ENCODE peak calls at places on chromosome 2, in eight cellular contexts. One of them, this sample, is unnamed.

GRCh38 chr2:241882090-241882625 is 12.6 kb downstream of the RTP5 start:
- DNase-seq in choroid plexus epithelial cell: peak
- DNase-seq in OCI-LY7: peak
- DNase-seq in activated CD8-positive, alpha-beta T cell treated with anti-CD3 and anti-CD28 coated beads for 36 hours: peak
- DNase-seq in endothelial cell: no peak
- DNase-seq in SK-N-SH: peak
- DNase-seq in cardiac muscle cell: no peak
- DNase-seq in retinal pigment epithelial cell: no peak
- DNase-seq in this sample: peak

GRCh38 chr2:186518945-186519344 is 32.9 kb downstream of the ZC3H15 start:
- DNase-seq in activated CD8-positive, alpha-beta T cell treated with anti-CD3 and anti-CD28 coated beads for 36 hours: no peak
- DNase-seq in cardiac muscle cell: no peak
- DNase-seq in retinal pigment epithelial cell: peak
- DNase-seq in endothelial cell: no peak
- DNase-seq in OCI-LY7: no peak
- DNase-seq in choroid plexus epithelial cell: peak
- DNase-seq in SK-N-SH: no peak
- DNase-seq in this sample: no peak

GRCh38 chr2:84970266-84970955 is 550 bp upstream of the KCMF1 start:
- DNase-seq in choroid plexus epithelial cell: peak
- DNase-seq in retinal pigment epithelial cell: no peak
- DNase-seq in OCI-LY7: peak
- DNase-seq in cardiac muscle cell: peak
- DNase-seq in endothelial cell: peak
- DNase-seq in activated CD8-positive, alpha-beta T cell treated with anti-CD3 and anti-CD28 coated beads for 36 hours: peak
- DNase-seq in SK-N-SH: peak
- DNase-seq in this sample: peak

GRCh38 chr2:186761814-186762213 is 68.0 kb downstream of the FAM171B start:
- DNase-seq in cardiac muscle cell: no peak
- DNase-seq in SK-N-SH: no peak
- DNase-seq in endothelial cell: no peak
- DNase-seq in choroid plexus epithelial cell: no peak
- DNase-seq in OCI-LY7: no peak
- DNase-seq in retinal pigment epithelial cell: no peak
- DNase-seq in activated CD8-positive, alpha-beta T cell treated with anti-CD3 and anti-CD28 coated beads for 36 hours: no peak
- DNase-seq in this sample: no peak

GRCh38 chr2:98565941-98566340 is 42.4 kb downstream of the COA5 start:
- DNase-seq in retinal pigment epithelial cell: no peak
- DNase-seq in SK-N-SH: no peak
- DNase-seq in OCI-LY7: no peak
- DNase-seq in choroid plexus epithelial cell: no peak
- DNase-seq in activated CD8-positive, alpha-beta T cell treated with anti-CD3 and anti-CD28 coated beads for 36 hours: no peak
- DNase-seq in cardiac muscle cell: no peak
- DNase-seq in endothelial cell: no peak
- DNase-seq in this sample: no peak

GRCh38 chr2:71646028-71646427 is 192.7 kb downstream of the DYSF start:
- DNase-seq in SK-N-SH: no peak
- DNase-seq in cardiac muscle cell: no peak
- DNase-seq in OCI-LY7: no peak
- DNase-seq in choroid plexus epithelial cell: peak
- DNase-seq in retinal pigment epithelial cell: no peak
- DNase-seq in endothelial cell: no peak
- DNase-seq in activated CD8-positive, alpha-beta T cell treated with anti-CD3 and anti-CD28 coated beads for 36 hours: no peak
- DNase-seq in this sample: no peak

GRCh38 chr2:180358458-180358857 is 351.4 kb upstream of the CWC22 start:
- DNase-seq in retinal pigment epithelial cell: no peak
- DNase-seq in SK-N-SH: no peak
- DNase-seq in endothelial cell: no peak
- DNase-seq in activated CD8-positive, alpha-beta T cell treated with anti-CD3 and anti-CD28 coated beads for 36 hours: no peak
- DNase-seq in choroid plexus epithelial cell: no peak
- DNase-seq in OCI-LY7: no peak
- DNase-seq in cardiac muscle cell: no peak
- DNase-seq in this sample: no peak

GRCh38 chr2:179218848-179219594 is 45.6 kb downstream of the SESTD1 start:
- DNase-seq in cardiac muscle cell: peak
- DNase-seq in OCI-LY7: peak
- DNase-seq in activated CD8-positive, alpha-beta T cell treated with anti-CD3 and anti-CD28 coated beads for 36 hours: peak
- DNase-seq in SK-N-SH: peak
- DNase-seq in retinal pigment epithelial cell: peak
- DNase-seq in choroid plexus epithelial cell: peak
- DNase-seq in endothelial cell: peak
- DNase-seq in this sample: peak

GRCh38 chr2:149860276-149860921 is 272.8 kb upstream of the MMADHC start:
- DNase-seq in retinal pigment epithelial cell: peak
- DNase-seq in cardiac muscle cell: no peak
- DNase-seq in endothelial cell: no peak
- DNase-seq in OCI-LY7: no peak
- DNase-seq in choroid plexus epithelial cell: peak
- DNase-seq in SK-N-SH: no peak
- DNase-seq in activated CD8-positive, alpha-beta T cell treated with anti-CD3 and anti-CD28 coated beads for 36 hours: no peak
- DNase-seq in this sample: no peak

GRCh38 chr2:24675338-24675737 is 117.9 kb downstream of the PTRHD1 start:
- DNase-seq in endothelial cell: no peak
- DNase-seq in SK-N-SH: no peak
- DNase-seq in OCI-LY7: no peak
- DNase-seq in cardiac muscle cell: no peak
- DNase-seq in retinal pigment epithelial cell: no peak
- DNase-seq in choroid plexus epithelial cell: no peak
- DNase-seq in activated CD8-positive, alpha-beta T cell treated with anti-CD3 and anti-CD28 coated beads for 36 hours: no peak
- DNase-seq in this sample: no peak

GRCh38 chr2:100046961-100047950 is 95.1 kb downstream of the AFF3 start:
- DNase-seq in OCI-LY7: no peak
- DNase-seq in cardiac muscle cell: no peak
- DNase-seq in retinal pigment epithelial cell: no peak
- DNase-seq in endothelial cell: no peak
- DNase-seq in choroid plexus epithelial cell: no peak
- DNase-seq in SK-N-SH: no peak
- DNase-seq in activated CD8-positive, alpha-beta T cell treated with anti-CD3 and anti-CD28 coated beads for 36 hours: no peak
- DNase-seq in this sample: no peak

GRCh38 chr2:205763708-205764501 is 81.6 kb downstream of the NRP2 start:
- DNase-seq in OCI-LY7: no peak
- DNase-seq in retinal pigment epithelial cell: peak
- DNase-seq in endothelial cell: peak
- DNase-seq in choroid plexus epithelial cell: peak
- DNase-seq in activated CD8-positive, alpha-beta T cell treated with anti-CD3 and anti-CD28 coated beads for 36 hours: peak
- DNase-seq in SK-N-SH: peak
- DNase-seq in cardiac muscle cell: peak
- DNase-seq in this sample: no peak
- TF ChIP-seq CTCF in OCI-LY7: peak
- TF ChIP-seq CTCF in retinal pigment epithelial cell: peak
- TF ChIP-seq CTCF in endothelial cell: peak
- TF ChIP-seq CTCF in choroid plexus epithelial cell: peak
- TF ChIP-seq CTCF in activated CD8-positive, alpha-beta T cell treated with anti-CD3 and anti-CD28 coated beads for 36 hours: peak
- TF ChIP-seq CTCF in SK-N-SH: no peak
- TF ChIP-seq CTCF in cardiac muscle cell: peak
- TF ChIP-seq CTCF in this sample: peak

GRCh38 chr2:16381511-16381910 is 284.1 kb downstream of the CYRIA start:
- DNase-seq in endothelial cell: no peak
- DNase-seq in cardiac muscle cell: no peak
- DNase-seq in OCI-LY7: no peak
- DNase-seq in retinal pigment epithelial cell: no peak
- DNase-seq in SK-N-SH: no peak
- DNase-seq in choroid plexus epithelial cell: no peak
- DNase-seq in activated CD8-positive, alpha-beta T cell treated with anti-CD3 and anti-CD28 coated beads for 36 hours: no peak
- DNase-seq in this sample: no peak
- TF ChIP-seq CTCF in endothelial cell: no peak
- TF ChIP-seq CTCF in cardiac muscle cell: no peak
- TF ChIP-seq CTCF in OCI-LY7: no peak
- TF ChIP-seq CTCF in retinal pigment epithelial cell: no peak
- TF ChIP-seq CTCF in SK-N-SH: no peak
- TF ChIP-seq CTCF in choroid plexus epithelial cell: no peak
- TF ChIP-seq CTCF in activated CD8-positive, alpha-beta T cell treated with anti-CD3 and anti-CD28 coated beads for 36 hours: no peak
- TF ChIP-seq CTCF in this sample: no peak

DNA sequence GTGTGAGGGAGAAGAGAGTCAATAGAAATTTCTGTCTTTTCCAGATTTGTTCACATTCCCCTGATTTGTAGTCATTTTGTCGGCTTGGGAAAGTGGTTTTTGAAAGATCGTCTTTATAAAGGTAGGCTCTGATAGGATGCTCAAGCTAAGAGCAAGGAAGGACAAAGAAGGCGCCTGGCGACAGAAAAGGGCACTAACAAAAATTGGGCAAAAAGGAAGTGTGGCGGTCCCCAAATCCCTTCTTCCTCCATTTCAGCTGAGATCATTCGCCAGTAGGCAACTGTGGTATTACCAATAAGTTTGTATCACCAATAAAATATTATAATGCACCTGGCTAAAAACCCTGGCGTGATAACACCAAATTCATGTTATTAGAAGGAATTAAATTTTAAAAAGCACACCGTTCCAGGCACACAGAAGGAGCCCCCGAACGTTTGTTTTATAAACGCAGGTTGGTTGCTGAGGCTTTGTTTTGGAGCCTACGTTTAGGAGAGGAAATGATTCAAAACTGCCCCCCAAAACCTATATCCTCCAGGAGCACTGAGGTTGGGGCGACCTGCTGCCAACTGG is 756 bp upstream of the PTPN4 start:
- DNase-seq in endothelial cell: no peak
- DNase-seq in activated CD8-positive, alpha-beta T cell treated with anti-CD3 and anti-CD28 coated beads for 36 hours: no peak
- DNase-seq in retinal pigment epithelial cell: no peak
- DNase-seq in SK-N-SH: no peak
- DNase-seq in cardiac muscle cell: no peak
- DNase-seq in choroid plexus epithelial cell: no peak
- DNase-seq in OCI-LY7: no peak
- DNase-seq in this sample: no peak
- TF ChIP-seq CTCF in endothelial cell: no peak
- TF ChIP-seq CTCF in activated CD8-positive, alpha-beta T cell treated with anti-CD3 and anti-CD28 coated beads for 36 hours: no peak
- TF ChIP-seq CTCF in retinal pigment epithelial cell: no peak
- TF ChIP-seq CTCF in SK-N-SH: no peak
- TF ChIP-seq CTCF in cardiac muscle cell: no peak
- TF ChIP-seq CTCF in choroid plexus epithelial cell: no peak
- TF ChIP-seq CTCF in OCI-LY7: no peak
- TF ChIP-seq CTCF in this sample: no peak

DNA sequence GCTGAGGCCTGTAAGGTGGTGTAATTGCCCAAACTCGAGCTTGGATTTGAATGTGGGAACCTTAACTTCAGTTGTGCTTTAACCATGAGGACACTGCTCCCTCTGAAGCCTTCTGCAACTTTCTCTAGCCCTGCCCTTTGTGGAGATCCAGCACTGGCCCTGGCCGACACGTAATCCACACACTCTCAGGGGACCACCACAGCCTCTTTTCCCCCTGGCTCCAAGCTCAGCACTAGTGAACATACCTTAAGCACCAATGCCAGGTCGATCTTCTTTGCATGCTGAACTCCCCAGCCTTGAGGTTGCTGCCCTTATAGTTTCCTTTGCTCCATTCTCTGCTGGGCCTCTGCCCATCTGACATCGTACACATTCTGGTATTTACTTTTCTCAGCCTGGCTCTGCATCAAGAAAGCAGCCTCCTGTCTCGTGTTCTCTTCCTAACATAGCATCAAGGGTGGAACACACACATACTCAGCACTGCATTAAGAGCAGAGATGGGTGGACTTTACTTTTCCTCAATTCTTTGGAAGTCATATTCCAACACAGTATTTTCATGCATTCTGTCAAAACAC is 361.5 kb downstream of the LPIN1 start:
- DNase-seq in cardiac muscle cell: no peak
- DNase-seq in retinal pigment epithelial cell: no peak
- DNase-seq in activated CD8-positive, alpha-beta T cell treated with anti-CD3 and anti-CD28 coated beads for 36 hours: no peak
- DNase-seq in choroid plexus epithelial cell: peak
- DNase-seq in endothelial cell: no peak
- DNase-seq in SK-N-SH: no peak
- DNase-seq in OCI-LY7: no peak
- DNase-seq in this sample: no peak
- TF ChIP-seq CTCF in cardiac muscle cell: no peak
- TF ChIP-seq CTCF in retinal pigment epithelial cell: no peak
- TF ChIP-seq CTCF in activated CD8-positive, alpha-beta T cell treated with anti-CD3 and anti-CD28 coated beads for 36 hours: no peak
- TF ChIP-seq CTCF in choroid plexus epithelial cell: no peak
- TF ChIP-seq CTCF in endothelial cell: no peak
- TF ChIP-seq CTCF in SK-N-SH: no peak
- TF ChIP-seq CTCF in OCI-LY7: no peak
- TF ChIP-seq CTCF in this sample: no peak